ENCODE peak calls at places on chromosome 13, in five cellular contexts. X is foreskin keratinocyte, I is tibial nerve, R is adrenal gland, A is fibroblast of lung. Q is an unnamed sample.

GRCh38 chr13:101942038-101942437 is 459.8 kb downstream of the FGF14 start:
- DNase-seq in X (peak), A (peak), I (peak), R (no peak), Q (no peak)

GRCh38 chr13:98556968-98557591 is 19.8 kb downstream of the STK24 start:
- DNase-seq in R (no peak), I (no peak), X (no peak), A (no peak), Q (no peak)

GRCh38 chr13:66835040-66835628 is 395.0 kb downstream of the PCDH9 start:
- DNase-seq in I (peak), R (peak), X (no peak), A (peak), Q (no peak)

GRCh38 chr13:67736646-67737420 is 506.7 kb upstream of the PCDH9 start:
- DNase-seq in R (no peak), I (no peak), A (peak), X (no peak), Q (no peak)

GRCh38 chr13:71712988-71713653 is 153.9 kb downstream of the DACH1 start:
- DNase-seq in R (no peak), A (peak), X (no peak), I (no peak), Q (no peak)

GRCh38 chr13:30906411-30906990 is 430 bp downstream of the MEDAG start:
- DNase-seq in A (no peak), X (no peak), I (no peak), R (no peak), Q (no peak)

GRCh38 chr13:27199691-27200090 is 28.1 kb upstream of the USP12 start:
- DNase-seq in I (no peak), R (no peak), A (no peak), X (no peak), Q (no peak)

GRCh38 chr13:83372786-83373185 is 509.5 kb downstream of the SLITRK1 start:
- DNase-seq in X (peak), I (no peak), A (no peak), R (no peak), Q (no peak)

GRCh38 chr13:101739382-101740178 is 287.1 kb downstream of the ITGBL1 start:
- DNase-seq in I (no peak), X (no peak), R (no peak), A (no peak), Q (no peak)

GRCh38 chr13:80871481-80871880 is 530.6 kb upstream of the SPRY2 start:
- DNase-seq in R (no peak), A (peak), I (no peak), X (peak), Q (no peak)

GRCh38 chr13:77596777-77597176 is 61.3 kb downstream of the SCEL start:
- DNase-seq in R (no peak), I (no peak), A (no peak), X (no peak), Q (no peak)

GRCh38 chr13:90156390-90156789 is 1191.1 kb upstream of the MIR17HG start:
- DNase-seq in I (no peak), X (no peak), A (no peak), R (no peak), Q (no peak)

GRCh38 chr13:49608932-49609331 is 19.4 kb upstream of the ARL11 start:
- DNase-seq in I (no peak), R (no peak), X (no peak), A (no peak), Q (no peak)

GRCh38 chr13:56039992-56040391 is 1100.7 kb upstream of the PRR20A start:
- DNase-seq in A (no peak), I (no peak), X (no peak), R (no peak), Q (no peak)

GRCh38 chr13:114111577-114111976 is 20.8 kb downstream of the RASA3 start:
- DNase-seq in I (no peak), R (no peak), A (peak), X (no peak), Q (no peak)

GRCh38 chr13:85828094-85828684 is 29.0 kb upstream of the SLITRK6 start:
- DNase-seq in X (no peak), A (peak), R (no peak), I (no peak), Q (no peak)

GRCh38 chr13:25836709-25837316 is 215.0 kb downstream of the SHISA2 start:
- DNase-seq in X (peak), R (no peak), A (no peak), I (no peak), Q (peak)

GRCh38 chr13:43273362-43273761 is 250.0 kb downstream of the DNAJC15 start:
- DNase-seq in X (no peak), A (no peak), I (no peak), R (no peak), Q (no peak)

GRCh38 chr13:112448621-112449544 is 72.7 kb downstream of the SPACA7 start:
- DNase-seq in X (no peak), I (no peak), R (no peak), A (no peak), Q (no peak)

GRCh38 chr13:29386246-29386645 is 209.2 kb downstream of the SLC7A1 start:
- DNase-seq in X (no peak), A (no peak), R (no peak), I (no peak), Q (no peak)

GRCh38 chr13:48232420-48233096 is 448 bp upstream of the ITM2B start:
- DNase-seq in R (peak), X (peak), A (no peak), I (no peak), Q (no peak)

GRCh38 chr13:110014719-110015118 is 228.3 kb upstream of the IRS2 start:
- DNase-seq in I (no peak), R (no peak), X (no peak), A (peak), Q (no peak)

GRCh38 chr13:42258747-42259146 is 13.2 kb upstream of the AKAP11 start:
- DNase-seq in A (no peak), R (no peak), X (no peak), I (no peak), Q (no peak)

GRCh38 chr13:31159306-31159705 is 2.4 kb downstream of the HSPH1 start:
- DNase-seq in X (no peak), A (no peak), I (no peak), R (no peak), Q (no peak)

DNA sequence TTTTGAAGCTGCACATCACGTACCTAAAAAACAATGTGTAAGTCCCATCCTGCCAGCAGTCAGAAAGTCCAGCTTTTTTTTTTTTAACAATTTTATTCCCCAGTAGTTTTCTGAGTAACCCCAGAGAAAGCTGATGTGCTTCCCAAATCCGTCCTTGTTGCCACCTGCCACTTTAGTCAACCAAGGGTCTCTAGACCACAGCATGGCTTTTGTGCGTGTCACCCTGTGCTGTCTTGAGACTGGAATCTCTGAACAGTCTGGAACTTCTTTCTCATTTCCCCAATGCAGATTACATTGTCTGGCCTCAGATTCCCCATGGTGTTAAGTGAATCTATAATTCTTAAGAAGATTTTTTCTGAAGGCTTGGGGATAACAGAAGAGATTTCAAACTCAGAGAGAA is 289.2 kb upstream of the KLF12 start:
- DNase-seq in I (no peak), X (no peak), R (no peak), A (no peak), Q (no peak)
- H3K27ac ChIP-seq in I (no peak), X (no peak), R (no peak), A (no peak), Q (no peak)

DNA sequence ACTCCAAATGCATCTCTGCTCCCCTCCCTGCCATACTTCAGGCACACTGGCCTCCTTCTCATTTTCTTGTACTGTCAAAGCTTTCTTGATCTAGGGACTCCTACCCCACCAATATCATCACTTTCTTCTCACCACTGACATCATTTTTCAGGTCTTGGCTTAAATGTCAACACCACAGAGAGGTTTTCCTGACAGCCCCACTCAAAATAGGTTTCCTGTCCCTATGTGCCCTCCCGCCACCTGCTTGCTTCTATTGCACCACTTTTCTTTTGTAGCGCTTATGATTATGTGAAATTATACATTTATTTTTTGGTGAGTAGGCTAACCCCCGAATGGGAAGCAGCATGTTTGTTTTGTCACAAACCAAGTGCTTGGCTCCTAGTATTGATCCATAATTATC is 164.6 kb downstream of the NDFIP2 start:
- DNase-seq in X (no peak), R (no peak), I (no peak), A (no peak), Q (no peak)
- H3K27ac ChIP-seq in X (peak), R (no peak), I (no peak), A (no peak), Q (peak)

GRCh38 chr13:44719857-44720671 is 143.9 kb upstream of the TSC22D1 start:
- DNase-seq in X (no peak), I (peak), R (no peak), A (peak), Q (no peak)
- H3K27ac ChIP-seq in X (no peak), I (peak), R (no peak), A (peak), Q (no peak)

GRCh38 chr13:79637086-79637763 is 156.3 kb downstream of the NDFIP2 start:
- DNase-seq in I (no peak), X (no peak), R (peak), A (peak), Q (no peak)
- H3K27ac ChIP-seq in I (no peak), X (no peak), R (no peak), A (no peak), Q (no peak)

DNA sequence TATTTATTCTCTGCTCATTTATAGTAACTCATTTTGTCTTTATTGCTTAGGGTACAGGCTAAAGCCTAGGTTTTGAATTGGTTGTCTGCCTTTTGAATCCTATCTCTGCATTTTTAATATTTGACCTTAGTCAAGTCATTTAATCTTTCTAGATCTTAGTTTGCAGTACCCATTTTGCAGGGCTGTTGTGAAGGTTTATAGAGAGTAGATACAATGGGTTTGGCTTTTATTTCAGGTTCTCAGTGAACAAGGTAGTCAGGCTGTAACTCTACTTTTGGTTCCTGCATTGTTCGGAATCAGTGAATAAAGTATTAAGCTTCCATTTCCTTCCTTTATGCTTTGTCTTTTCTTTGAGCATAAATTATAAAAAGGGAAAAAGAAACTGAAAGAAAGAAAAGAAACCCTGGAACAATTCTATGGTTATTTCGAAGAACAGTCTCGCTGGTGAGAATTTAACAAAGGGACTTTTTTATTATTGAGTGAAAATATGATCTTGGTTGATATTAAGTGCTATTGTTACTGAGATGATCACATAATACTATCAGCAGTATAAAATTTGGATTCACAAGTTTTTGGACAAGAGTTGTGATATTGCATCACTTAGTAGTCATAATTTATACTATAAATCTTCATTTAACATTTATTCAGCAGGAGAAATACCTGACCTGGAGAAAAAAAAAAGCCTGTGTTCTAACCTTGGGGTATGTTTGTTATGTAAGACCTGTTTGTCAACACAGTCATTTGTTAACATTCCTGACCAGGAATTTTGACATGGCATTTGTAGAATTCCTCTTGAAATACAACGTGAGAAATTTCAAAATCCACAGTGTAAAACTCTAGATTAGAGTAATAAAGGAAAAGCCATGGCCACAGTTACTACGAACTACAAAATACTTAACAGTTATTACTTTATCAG is 91.3 kb downstream of the ZMYM2 start:
- DNase-seq in R (no peak), A (no peak), X (no peak), I (no peak), Q (no peak)
- H3K27ac ChIP-seq in R (no peak), A (no peak), X (no peak), I (no peak), Q (no peak)

DNA sequence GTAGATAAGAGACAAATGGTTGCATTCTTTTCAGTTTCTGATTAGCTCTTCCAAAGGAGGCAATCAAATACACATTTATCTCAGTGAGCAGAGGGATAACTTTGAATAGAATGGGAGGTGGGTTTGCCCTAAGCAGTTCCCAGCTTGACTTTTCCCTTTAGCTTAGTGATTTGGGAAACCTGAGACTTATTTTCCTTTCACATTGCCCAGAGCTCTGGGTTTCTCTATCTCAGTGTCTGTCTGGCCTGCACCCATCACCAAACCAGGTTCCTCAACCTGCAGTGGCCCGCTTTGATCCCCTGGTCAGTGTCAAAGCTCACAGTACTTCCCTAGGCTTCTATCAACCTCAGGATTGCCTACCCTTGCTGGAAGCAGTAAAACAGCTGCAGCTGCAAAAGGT is 35.6 kb upstream of the C13orf42 start:
- DNase-seq in R (no peak), A (no peak), I (no peak), X (no peak), Q (no peak)
- H3K27ac ChIP-seq in R (no peak), A (no peak), I (no peak), X (no peak), Q (no peak)

GRCh38 chr13:33257786-33258185 is 27.8 kb downstream of the STARD13 start:
- DNase-seq in A (no peak), I (no peak), R (no peak), X (no peak), Q (no peak)

GRCh38 chr13:33261426-33262068 is 24.0 kb downstream of the STARD13 start:
- DNase-seq in X (no peak), A (peak), I (no peak), R (no peak), Q (no peak)

GRCh38 chr13:33258437-33259193 is 26.9 kb downstream of the STARD13 start:
- DNase-seq in A (peak), X (no peak), I (no peak), R (no peak), Q (no peak)

GRCh38 chr13:33260168-33261098 is 25.1 kb downstream of the STARD13 start:
- DNase-seq in A (peak), I (no peak), R (peak), X (no peak), Q (no peak)

GRCh38 chr13:33259296-33259695 is 26.3 kb downstream of the STARD13 start:
- DNase-seq in X (no peak), I (no peak), A (no peak), R (no peak), Q (no peak)
- H3K27ac ChIP-seq in X (no peak), I (peak), A (peak), R (no peak), Q (no peak)